ENCODE peak calls at places on chromosomes 12 and 14, in eight cellular contexts. I is fibroblast of mammary gland, W is K562, A is spleen, M is PC-9, J is lower leg skin, U is bronchial epithelial cell, H is Peyer's patch. P is an unnamed sample.

GRCh38 chr12:99521664-99522063 is 125.9 kb upstream of the GARIN6 start:
- DNase-seq in I (no peak), W (no peak), A (no peak), M (no peak), J (no peak), U (no peak), H (no peak), P (no peak)

GRCh38 chr12:7152818-7153217 is 22.6 kb downstream of the CLSTN3 start:
- DNase-seq in I (no peak), W (no peak), A (no peak), M (no peak), J (no peak), U (no peak), H (no peak), P (no peak)

GRCh38 chr14:73312697-73313096 is 75.4 kb downstream of the PAPLN start:
- DNase-seq in I (no peak), W (no peak), A (no peak), M (no peak), J (no peak), U (no peak), H (no peak), P (no peak)

GRCh38 chr14:90512332-90512951 is 115.6 kb downstream of the CALM1 start:
- DNase-seq in I (no peak), W (no peak), A (no peak), M (no peak), J (no peak), U (no peak), H (peak; percentile 75), P (no peak)

GRCh38 chr12:95326450-95326849 is 108.8 kb downstream of the VEZT start:
- DNase-seq in I (peak; percentile 69), W (no peak), A (no peak), M (no peak), J (no peak), U (no peak), H (no peak), P (no peak)

GRCh38 chr14:54331516-54331915 is 65.3 kb upstream of the CDKN3 start:
- DNase-seq in I (no peak), W (no peak), A (no peak), M (no peak), J (no peak), U (no peak), H (no peak), P (no peak)

GRCh38 chr14:34040765-34041164 is 89.9 kb upstream of the EGLN3 start:
- DNase-seq in I (no peak), W (no peak), A (no peak), M (no peak), J (no peak), U (no peak), H (no peak), P (no peak)

GRCh38 chr12:22190969-22191368 is 143.5 kb downstream of the ST8SIA1 start:
- DNase-seq in I (no peak), W (no peak), A (no peak), M (no peak), J (no peak), U (no peak), H (no peak), P (no peak)

GRCh38 chr14:54722791-54723432 is 156.0 kb downstream of the SAMD4A start:
- DNase-seq in I (peak; percentile 41), W (peak; percentile 69), A (no peak), M (no peak), J (no peak), U (peak; percentile 62), H (no peak), P (peak; percentile 60)

GRCh38 chr12:94795520-94795919 is 145.2 kb upstream of the TMCC3 start:
- DNase-seq in I (peak; percentile 67), W (no peak), A (no peak), M (peak; percentile 29), J (no peak), U (peak; percentile 65), H (no peak), P (peak; percentile 61)

GRCh38 chr14:27725482-27725881 is 1041.1 kb upstream of the FOXG1 start:
- DNase-seq in I (no peak), W (no peak), A (no peak), M (no peak), J (no peak), U (no peak), H (no peak), P (no peak)

GRCh38 chr12:132493482-132494178 is 3.7 kb downstream of the FBRSL1 start:
- DNase-seq in I (no peak), W (peak; percentile 71), A (no peak), M (no peak), J (no peak), U (no peak), H (no peak), P (no peak)

DNA sequence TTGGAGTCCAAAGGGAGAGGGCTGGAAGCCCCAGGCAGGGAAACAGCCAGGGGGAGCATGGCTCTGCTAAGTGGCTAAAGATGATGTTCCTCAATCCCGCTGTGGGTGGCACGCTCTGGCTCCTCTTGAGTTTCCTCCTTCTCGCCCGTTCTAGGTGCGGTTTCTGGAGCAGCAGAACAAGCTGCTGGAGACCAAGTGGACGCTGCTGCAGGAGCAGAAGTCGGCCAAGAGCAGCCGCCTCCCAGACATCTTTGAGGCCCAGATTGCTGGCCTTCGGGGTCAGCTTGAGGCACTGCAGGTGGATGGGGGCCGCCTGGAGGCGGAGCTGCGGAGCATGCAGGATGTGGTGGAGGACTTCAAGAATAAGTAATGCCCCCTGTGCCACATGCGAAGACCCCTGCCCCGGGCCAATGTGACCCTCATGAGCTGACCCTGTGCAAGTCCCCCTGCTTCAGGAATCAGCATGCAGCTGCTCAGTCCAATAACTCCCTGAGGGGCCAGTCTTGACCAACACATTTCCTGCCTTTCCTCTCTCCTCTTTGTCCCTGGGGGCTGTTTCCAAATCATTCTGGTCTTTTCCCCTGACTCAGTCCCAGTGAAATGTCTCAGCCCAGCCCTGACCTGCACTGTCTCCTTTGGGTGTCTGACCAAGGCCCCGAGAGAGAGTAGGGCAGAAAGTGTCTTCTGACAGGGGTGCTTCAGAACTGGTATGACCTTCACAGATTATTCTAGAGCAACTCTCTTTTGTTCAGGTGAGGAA is 2.1 kb downstream of the KRT7 start:
- DNase-seq in I (peak; percentile 65), W (no peak), A (peak; percentile 68), M (no peak), J (no peak), U (no peak), H (no peak), P (no peak)
- H3K4me3 ChIP-seq in I (no peak overlapping the region), W (no peak overlapping the region), A (no peak overlapping the region), M (peak overlapping the region; percentile 96), J (no peak overlapping the region), U (no peak overlapping the region), H (no peak overlapping the region), P (peak overlapping the region; percentile 61)

GRCh38 chr12:78316656-78317055 is 486.0 kb downstream of the NAV3 start:
- DNase-seq in I (no peak), W (no peak), A (no peak), M (no peak), J (no peak), U (no peak), H (no peak), P (no peak)

GRCh38 chr12:78321696-78322095 is 491.0 kb downstream of the NAV3 start:
- DNase-seq in I (no peak), W (no peak), A (no peak), M (no peak), J (no peak), U (no peak), H (no peak), P (no peak)

GRCh38 chr12:78315018-78315417 is 484.3 kb downstream of the NAV3 start:
- DNase-seq in I (no peak), W (no peak), A (no peak), M (no peak), J (no peak), U (no peak), H (no peak), P (no peak)

DNA sequence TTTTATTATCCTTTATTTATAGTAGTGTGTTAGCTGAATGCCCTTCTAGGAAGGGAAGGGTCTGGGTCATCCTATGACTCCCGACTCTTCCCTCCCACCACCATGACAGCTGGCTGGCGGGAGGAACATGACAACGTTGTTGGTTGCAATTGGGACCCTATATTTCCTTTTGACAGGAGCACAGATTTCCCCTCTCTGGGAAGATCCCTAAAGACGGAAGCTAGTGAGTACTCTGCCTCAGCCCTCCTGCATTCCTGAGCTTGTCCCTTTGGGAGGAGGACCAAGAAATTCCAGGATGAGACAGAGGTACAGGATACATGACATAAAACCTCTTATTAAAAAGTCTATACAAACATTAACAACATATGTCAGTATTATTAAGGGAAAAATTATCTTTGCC is 485.5 kb downstream of the NAV3 start:
- DNase-seq in I (no peak), W (no peak), A (no peak), M (no peak), J (no peak), U (no peak), H (no peak), P (no peak)
- H3K4me3 ChIP-seq in I (no peak overlapping the region), W (no peak overlapping the region), A (no peak overlapping the region), M (no peak overlapping the region), J (no peak overlapping the region), U (no peak overlapping the region), H (no peak overlapping the region), P (no peak overlapping the region)

DNA sequence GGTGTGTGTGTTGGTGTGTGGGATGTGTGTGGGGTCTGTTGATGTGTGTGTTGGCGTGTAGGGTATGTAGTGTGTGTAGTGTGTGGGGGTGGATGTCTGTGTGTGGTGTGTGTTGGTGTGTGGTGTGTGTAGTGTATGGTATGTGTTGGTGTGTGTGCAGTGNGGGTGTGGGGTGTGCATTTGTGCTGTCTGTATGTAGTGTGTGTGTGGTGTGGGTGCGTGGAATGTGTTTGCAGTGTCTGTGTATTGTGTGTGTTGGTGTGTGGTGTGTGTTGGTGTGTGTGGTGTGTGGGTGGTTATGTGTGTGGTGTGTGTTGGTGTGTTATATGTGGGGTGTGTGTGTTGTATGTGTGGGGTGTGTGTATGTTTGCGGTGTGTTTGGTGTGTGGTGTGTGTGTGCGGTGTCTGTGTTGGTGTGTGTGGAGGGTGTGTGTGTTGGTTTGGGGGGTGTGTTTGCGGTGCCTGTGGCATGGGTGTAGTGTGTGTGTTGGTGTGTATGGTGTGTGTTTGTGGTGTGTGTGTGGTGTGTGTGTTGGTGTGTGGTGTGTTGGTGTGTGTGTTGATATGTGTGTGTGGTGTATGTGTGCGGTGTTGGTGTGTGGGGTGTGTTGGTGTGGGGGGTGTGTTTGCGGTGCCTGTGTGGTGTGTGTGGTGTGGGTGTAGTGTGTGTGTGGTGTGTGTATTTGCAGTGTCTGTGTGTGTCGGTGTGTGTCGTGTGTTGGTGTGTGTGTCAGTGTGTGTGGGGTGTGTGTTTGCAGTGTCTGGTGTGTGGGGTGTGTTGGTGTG is 14.7 kb downstream of the MLXIP start:
- DNase-seq in I (no peak), W (no peak), A (no peak), M (no peak), J (no peak), U (no peak), H (peak; percentile 25), P (no peak)
- H3K4me3 ChIP-seq in I (no peak overlapping the region), W (no peak overlapping the region), A (no peak overlapping the region), M (no peak overlapping the region), J (no peak overlapping the region), U (no peak overlapping the region), H (no peak overlapping the region), P (no peak overlapping the region)

DNA sequence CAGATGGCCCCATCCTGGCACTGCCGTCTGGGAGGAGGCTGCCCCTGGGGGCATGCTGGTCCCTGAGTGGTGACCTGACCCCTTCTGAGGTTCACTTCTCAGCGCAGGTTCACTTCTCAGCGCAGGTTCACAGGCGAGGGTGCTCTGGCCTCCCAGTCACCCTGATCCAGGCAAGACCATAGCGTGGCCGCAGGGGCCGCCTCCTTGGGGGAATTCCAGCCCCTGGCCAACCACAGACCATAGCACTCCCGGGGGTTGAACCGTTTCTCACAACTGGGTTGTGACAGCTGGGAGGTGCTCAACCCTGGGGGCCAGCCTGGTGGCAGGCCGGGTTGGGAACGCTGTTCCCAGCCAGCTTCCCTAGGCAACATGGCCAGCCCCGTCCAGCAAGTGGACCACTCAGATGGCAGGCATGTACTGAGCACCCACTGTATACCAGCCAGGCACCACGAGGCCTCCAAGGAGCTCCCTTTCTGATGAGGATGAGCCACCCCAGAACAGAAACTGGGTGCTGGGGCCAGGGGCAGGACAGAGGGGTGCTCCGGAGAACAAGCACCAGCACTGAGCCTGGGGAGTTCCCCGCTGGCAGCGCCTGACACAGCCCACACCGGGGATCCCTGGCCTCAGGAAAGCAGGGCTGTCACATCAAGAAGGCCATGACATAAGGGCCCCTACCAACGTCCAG is 28.3 kb upstream of the ZFP36L1 start:
- DNase-seq in I (no peak), W (no peak), A (no peak), M (no peak), J (no peak), U (no peak), H (peak; percentile 47), P (no peak)
- H3K4me3 ChIP-seq in I (no peak overlapping the region), W (no peak overlapping the region), A (no peak overlapping the region), M (no peak overlapping the region), J (no peak overlapping the region), U (no peak overlapping the region), H (no peak overlapping the region), P (no peak overlapping the region)

P was measured in epithelial cell of esophagus.